ENCODE peak calls at places on chromosomes 6 and 20, in four cellular contexts. One of them, this sample, is unnamed.

GRCh38 chr6:112296122-112296521 is 41.8 kb upstream of the LAMA4 start:
- DNase-seq in PC-9: peak
- DNase-seq in hepatocyte: peak
- DNase-seq in brain microvascular endothelial cell: peak
- DNase-seq in this sample: peak

GRCh38 chr6:81696505-81696904 is 56.0 kb downstream of the TENT5A start:
- DNase-seq in PC-9: peak
- DNase-seq in hepatocyte: peak
- DNase-seq in brain microvascular endothelial cell: no peak
- DNase-seq in this sample: peak

GRCh38 chr20:20955837-20956236 is 150.3 kb downstream of the LINC00237 start:
- DNase-seq in PC-9: no peak
- DNase-seq in hepatocyte: no peak
- DNase-seq in brain microvascular endothelial cell: no peak
- DNase-seq in this sample: no peak

GRCh38 chr20:32480361-32481199 is 104.6 kb downstream of the NOL4L start:
- DNase-seq in PC-9: no peak
- DNase-seq in hepatocyte: peak
- DNase-seq in brain microvascular endothelial cell: no peak
- DNase-seq in this sample: peak

GRCh38 chr6:113352029-113352801 is 504.9 kb upstream of the MARCKS start:
- DNase-seq in PC-9: peak
- DNase-seq in hepatocyte: peak
- DNase-seq in brain microvascular endothelial cell: peak
- DNase-seq in this sample: peak

GRCh38 chr6:25193147-25193864 is 85.9 kb upstream of the CARMIL1 start:
- DNase-seq in PC-9: peak
- DNase-seq in hepatocyte: peak
- DNase-seq in brain microvascular endothelial cell: peak
- DNase-seq in this sample: peak

GRCh38 chr20:64185276-64185900 is 21.1 kb downstream of the MYT1 start:
- DNase-seq in PC-9: no peak
- DNase-seq in hepatocyte: no peak
- DNase-seq in brain microvascular endothelial cell: no peak
- DNase-seq in this sample: no peak

GRCh38 chr6:159080217-159080976 is 35.6 kb upstream of the TAGAP start:
- DNase-seq in PC-9: no peak
- DNase-seq in hepatocyte: no peak
- DNase-seq in brain microvascular endothelial cell: no peak
- DNase-seq in this sample: no peak

GRCh38 chr20:38073307-38074010 is 39.9 kb downstream of the RPRD1B start:
- DNase-seq in PC-9: peak
- DNase-seq in hepatocyte: peak
- DNase-seq in brain microvascular endothelial cell: peak
- DNase-seq in this sample: peak

GRCh38 chr6:15819226-15819625 is 156.4 kb upstream of the DTNBP1 start:
- DNase-seq in PC-9: no peak
- DNase-seq in hepatocyte: no peak
- DNase-seq in brain microvascular endothelial cell: no peak
- DNase-seq in this sample: no peak

GRCh38 chr6:81772741-81773140 is 20.3 kb upstream of the TENT5A start:
- DNase-seq in PC-9: peak
- DNase-seq in hepatocyte: no peak
- DNase-seq in brain microvascular endothelial cell: peak
- DNase-seq in this sample: peak

GRCh38 chr20:37749620-37750403 is 56.0 kb downstream of the CTNNBL1 start:
- DNase-seq in PC-9: no peak
- DNase-seq in hepatocyte: no peak
- DNase-seq in brain microvascular endothelial cell: no peak
- DNase-seq in this sample: no peak

GRCh38 chr20:51584116-51584515 is 41.6 kb upstream of the NFATC2 start:
- DNase-seq in PC-9: no peak
- DNase-seq in hepatocyte: no peak
- DNase-seq in brain microvascular endothelial cell: no peak
- DNase-seq in this sample: no peak

GRCh38 chr6:41815587-41815986 is 28.1 kb downstream of the TOMM6 start:
- DNase-seq in PC-9: no peak
- DNase-seq in hepatocyte: no peak
- DNase-seq in brain microvascular endothelial cell: no peak
- DNase-seq in this sample: no peak

GRCh38 chr6:42974919-42975505 is 4.0 kb downstream of the PEX6 start:
- DNase-seq in PC-9: no peak
- DNase-seq in hepatocyte: no peak
- DNase-seq in brain microvascular endothelial cell: no peak
- DNase-seq in this sample: no peak

GRCh38 chr20:10374036-10374435 is 60.0 kb downstream of the MKKS start:
- DNase-seq in PC-9: no peak
- DNase-seq in hepatocyte: no peak
- DNase-seq in brain microvascular endothelial cell: no peak
- DNase-seq in this sample: no peak

GRCh38 chr6:64459411-64459810 is 823.8 kb downstream of the PHF3 start:
- DNase-seq in PC-9: no peak
- DNase-seq in hepatocyte: no peak
- DNase-seq in brain microvascular endothelial cell: no peak
- DNase-seq in this sample: no peak

GRCh38 chr6:4983322-4983721 is 20.5 kb downstream of the RPP40 start:
- DNase-seq in PC-9: no peak
- DNase-seq in hepatocyte: no peak
- DNase-seq in brain microvascular endothelial cell: no peak
- DNase-seq in this sample: no peak

GRCh38 chr6:132780770-132781371 is 17.6 kb downstream of the SLC18B1 start:
- DNase-seq in PC-9: no peak
- DNase-seq in hepatocyte: peak
- DNase-seq in brain microvascular endothelial cell: no peak
- DNase-seq in this sample: peak

GRCh38 chr6:103870970-103871369 is 988.7 kb downstream of the HACE1 start:
- DNase-seq in PC-9: no peak
- DNase-seq in hepatocyte: no peak
- DNase-seq in brain microvascular endothelial cell: no peak
- DNase-seq in this sample: no peak

GRCh38 chr20:50392138-50392866 is 117.9 kb upstream of the PTPN1 start:
- DNase-seq in PC-9: no peak
- DNase-seq in hepatocyte: no peak
- DNase-seq in brain microvascular endothelial cell: no peak
- DNase-seq in this sample: no peak

GRCh38 chr6:28981391-28981832 is 23.7 kb downstream of the ZNF311 start:
- DNase-seq in PC-9: peak
- DNase-seq in hepatocyte: peak
- DNase-seq in brain microvascular endothelial cell: peak
- DNase-seq in this sample: peak

GRCh38 chr6:130889423-130889822 is 62.2 kb downstream of the SMLR1 start:
- DNase-seq in PC-9: no peak
- DNase-seq in hepatocyte: no peak
- DNase-seq in brain microvascular endothelial cell: no peak
- DNase-seq in this sample: no peak

GRCh38 chr6:75374913-75375530 is 90.4 kb upstream of the TMEM30A start:
- DNase-seq in PC-9: no peak
- DNase-seq in hepatocyte: no peak
- DNase-seq in brain microvascular endothelial cell: no peak
- DNase-seq in this sample: no peak

GRCh38 chr6:90082847-90083246 is 188.6 kb downstream of the GJA10 start:
- DNase-seq in PC-9: no peak
- DNase-seq in hepatocyte: no peak
- DNase-seq in brain microvascular endothelial cell: no peak
- DNase-seq in this sample: no peak
- TF ChIP-seq CTCF in PC-9: no peak
- TF ChIP-seq CTCF in hepatocyte: no peak
- TF ChIP-seq CTCF in brain microvascular endothelial cell: no peak
- TF ChIP-seq CTCF in this sample: no peak

DNA sequence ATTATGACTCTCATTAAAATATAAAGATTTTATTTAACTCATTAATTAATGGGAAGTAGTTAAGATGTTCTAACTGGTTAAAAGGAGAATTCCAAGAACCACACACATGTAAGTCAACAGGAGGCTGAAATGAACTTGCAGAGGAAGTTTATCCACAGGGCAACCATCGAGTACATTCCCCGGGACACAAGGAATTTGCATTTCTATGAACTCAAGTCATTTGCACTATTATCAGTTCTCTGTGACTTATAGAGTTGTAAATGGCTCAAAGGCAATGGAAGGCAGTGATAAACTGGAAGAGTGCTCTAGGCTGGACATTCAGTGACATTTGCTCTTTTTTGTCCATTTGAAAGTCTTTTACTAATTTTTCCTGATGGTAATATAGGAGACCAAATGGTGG is 97.4 kb downstream of the SNX5 start:
- DNase-seq in PC-9: no peak
- DNase-seq in hepatocyte: no peak
- DNase-seq in brain microvascular endothelial cell: peak
- DNase-seq in this sample: no peak
- H3K4me3 ChIP-seq in PC-9: no peak
- H3K4me3 ChIP-seq in hepatocyte: no peak
- H3K4me3 ChIP-seq in brain microvascular endothelial cell: no peak
- H3K4me3 ChIP-seq in this sample: no peak

GRCh38 chr6:121848523-121849255 is 413.2 kb downstream of the GJA1 start:
- DNase-seq in PC-9: no peak
- DNase-seq in hepatocyte: no peak
- DNase-seq in brain microvascular endothelial cell: no peak
- DNase-seq in this sample: peak

GRCh38 chr6:121847806-121848522 is 412.5 kb downstream of the GJA1 start:
- DNase-seq in PC-9: no peak
- DNase-seq in hepatocyte: no peak
- DNase-seq in brain microvascular endothelial cell: no peak
- DNase-seq in this sample: no peak

GRCh38 chr6:121851056-121851455 is 415.6 kb downstream of the GJA1 start:
- DNase-seq in PC-9: no peak
- DNase-seq in hepatocyte: peak
- DNase-seq in brain microvascular endothelial cell: no peak
- DNase-seq in this sample: no peak

GRCh38 chr6:121844898-121845297 is 409.5 kb downstream of the GJA1 start:
- DNase-seq in PC-9: no peak
- DNase-seq in hepatocyte: no peak
- DNase-seq in brain microvascular endothelial cell: no peak
- DNase-seq in this sample: no peak

DNA sequence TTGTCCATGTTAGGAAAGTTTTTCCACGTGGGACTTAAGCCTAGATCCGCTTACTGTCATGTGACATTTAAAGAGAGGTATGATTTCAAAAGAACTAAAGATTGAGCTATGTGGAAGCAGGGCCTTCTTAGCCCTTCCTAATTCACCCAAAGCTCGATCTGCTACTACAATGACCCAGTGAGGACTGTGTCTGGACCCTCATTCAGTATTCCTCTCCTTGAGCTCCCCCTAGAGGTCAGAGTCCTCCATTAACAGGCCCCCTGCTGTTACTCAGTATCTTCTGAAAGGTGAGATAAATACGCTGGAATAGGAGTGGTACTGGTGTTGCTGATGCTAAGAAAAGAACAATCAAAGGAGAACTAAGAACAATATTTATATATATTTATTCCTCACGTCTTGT is 414.0 kb downstream of the GJA1 start:
- DNase-seq in PC-9: no peak
- DNase-seq in hepatocyte: peak
- DNase-seq in brain microvascular endothelial cell: peak
- DNase-seq in this sample: peak
- TF ChIP-seq CTCF in PC-9: peak
- TF ChIP-seq CTCF in hepatocyte: peak
- TF ChIP-seq CTCF in brain microvascular endothelial cell: peak
- TF ChIP-seq CTCF in this sample: peak

DNA sequence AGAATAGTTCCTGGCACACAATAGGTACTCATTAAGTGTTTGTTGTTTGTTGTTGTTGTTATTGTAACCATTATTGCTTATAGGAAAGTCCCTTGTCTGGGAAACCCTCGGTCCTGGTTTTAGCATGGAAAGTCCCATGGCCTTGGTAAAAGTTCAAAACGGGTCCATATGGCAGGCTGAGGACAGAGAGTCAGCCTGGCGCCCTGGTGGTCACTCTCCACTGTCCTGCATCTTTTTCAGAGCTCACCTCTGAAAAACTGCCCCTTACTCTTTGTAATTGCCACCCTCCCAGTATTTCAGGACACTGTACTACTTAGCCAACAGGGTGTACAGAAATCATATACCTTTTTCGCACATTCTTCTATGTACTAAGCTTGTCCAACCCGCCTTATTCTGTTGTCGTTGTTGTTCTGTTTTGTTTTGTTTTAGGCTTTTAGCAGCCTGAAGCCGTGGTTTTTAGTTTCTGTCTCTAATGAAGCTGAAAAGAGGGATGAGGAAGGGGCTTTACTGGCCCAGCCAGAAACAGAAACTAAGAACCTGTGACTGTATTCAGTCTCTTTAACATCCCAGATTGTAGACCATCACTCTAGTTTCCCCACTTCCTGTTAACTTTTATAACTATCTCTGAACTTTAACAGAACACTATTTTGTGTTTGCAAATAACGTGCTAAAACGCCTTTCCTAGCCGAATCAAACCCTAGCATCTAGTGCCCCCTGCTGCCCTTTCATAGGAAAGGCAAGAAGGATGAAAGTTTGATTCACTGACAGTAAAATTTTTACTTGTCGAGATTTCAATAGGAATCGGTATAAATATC is 7.6 kb upstream of the TMEM14A start:
- DNase-seq in PC-9: peak
- DNase-seq in hepatocyte: peak
- DNase-seq in brain microvascular endothelial cell: peak
- DNase-seq in this sample: peak
- H3K4me3 ChIP-seq in PC-9: peak
- H3K4me3 ChIP-seq in hepatocyte: peak
- H3K4me3 ChIP-seq in brain microvascular endothelial cell: peak
- H3K4me3 ChIP-seq in this sample: peak

GRCh38 chr6:116616757-116617093 is 446 bp downstream of the RSPH4A start:
- DNase-seq in PC-9: no peak
- DNase-seq in hepatocyte: peak
- DNase-seq in brain microvascular endothelial cell: no peak
- DNase-seq in this sample: no peak

GRCh38 chr6:116611020-116611419 is 5.3 kb upstream of the RSPH4A start:
- DNase-seq in PC-9: no peak
- DNase-seq in hepatocyte: no peak
- DNase-seq in brain microvascular endothelial cell: no peak
- DNase-seq in this sample: no peak

DNA sequence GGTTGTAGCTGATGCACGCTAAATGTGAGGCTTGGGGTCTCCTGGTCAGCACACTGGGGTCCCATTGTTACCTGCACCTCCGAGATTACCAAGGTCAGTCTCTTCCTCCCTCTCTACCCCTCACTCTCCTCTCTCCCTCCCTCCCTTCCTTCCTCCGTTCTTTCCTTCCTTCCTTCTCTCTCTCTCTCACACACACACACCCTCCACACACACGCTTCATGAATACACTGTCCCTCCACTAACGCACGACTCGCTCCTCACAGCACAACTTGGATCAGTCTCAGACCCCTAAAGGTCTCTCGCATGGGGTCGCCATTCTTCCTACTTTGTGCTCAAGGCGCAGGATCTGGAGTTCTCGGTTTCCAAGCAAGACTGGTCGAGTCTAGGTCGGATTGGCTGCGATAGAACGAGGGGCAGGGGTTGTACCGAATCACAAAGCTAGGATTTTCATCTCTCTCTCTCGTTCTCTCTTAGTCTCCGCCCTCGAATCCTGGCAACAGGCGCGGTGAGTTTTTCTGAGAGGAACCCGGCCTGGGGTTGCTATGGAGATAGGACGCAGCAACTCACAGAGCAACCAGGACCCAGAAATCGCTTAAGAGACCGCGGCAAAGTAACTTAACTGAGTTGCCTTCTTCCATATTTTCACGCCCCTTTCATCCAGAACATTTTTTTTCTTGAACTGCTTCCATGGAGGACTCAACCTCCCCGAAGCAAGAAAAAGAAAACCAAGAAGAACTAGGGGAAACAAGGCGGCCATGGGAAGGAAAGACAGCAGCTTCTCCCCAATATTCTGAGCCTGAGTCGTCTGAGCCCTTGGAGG is at the start of gene RSPH4A:
- DNase-seq in PC-9: peak
- DNase-seq in hepatocyte: peak
- DNase-seq in brain microvascular endothelial cell: peak
- DNase-seq in this sample: peak
- TF ChIP-seq CTCF in PC-9: no peak
- TF ChIP-seq CTCF in hepatocyte: peak
- TF ChIP-seq CTCF in brain microvascular endothelial cell: peak
- TF ChIP-seq CTCF in this sample: peak

This sample was measured in astrocyte of the spinal cord.